ENCODE peak calls at places on chromosomes 7 and 10, in five cellular contexts. One of them, this sample, is unnamed.

GRCh38 chr7:46072722-46073121 is 151.7 kb upstream of the IGFBP3 start:
- DNase-seq in HepG2: no peak
- DNase-seq in endothelial cell of umbilical vein: no peak
- DNase-seq in GM12878: peak; percentile 13
- DNase-seq in A549: no peak
- DNase-seq in this sample: no peak

GRCh38 chr10:44725404-44725803 is 185.7 kb upstream of the TMEM72 start:
- DNase-seq in HepG2: no peak
- DNase-seq in endothelial cell of umbilical vein: no peak
- DNase-seq in GM12878: no peak
- DNase-seq in A549: no peak
- DNase-seq in this sample: peak; percentile 85

GRCh38 chr10:92291921-92292860 is 1.2 kb downstream of the MARCHF5 start:
- DNase-seq in HepG2: peak; percentile 28
- DNase-seq in endothelial cell of umbilical vein: peak; percentile 71
- DNase-seq in GM12878: peak; percentile 37
- DNase-seq in A549: peak; percentile 50
- DNase-seq in this sample: peak; percentile 79

GRCh38 chr10:114681542-114681941 is 23.5 kb upstream of the ABLIM1 start:
- DNase-seq in HepG2: no peak
- DNase-seq in endothelial cell of umbilical vein: peak; percentile 71
- DNase-seq in GM12878: no peak
- DNase-seq in A549: no peak
- DNase-seq in this sample: peak; percentile 12

GRCh38 chr7:140638311-140638791 is 2.3 kb downstream of the DENND2A start:
- DNase-seq in HepG2: no peak
- DNase-seq in endothelial cell of umbilical vein: no peak
- DNase-seq in GM12878: no peak
- DNase-seq in A549: peak; percentile 55
- DNase-seq in this sample: no peak

GRCh38 chr7:77393261-77393660 is 22.9 kb downstream of the GSAP start:
- DNase-seq in HepG2: no peak
- DNase-seq in endothelial cell of umbilical vein: no peak
- DNase-seq in GM12878: peak; percentile 85
- DNase-seq in A549: peak; percentile 38
- DNase-seq in this sample: no peak

GRCh38 chr7:40622830-40623507 is 488.2 kb downstream of the SUGCT start:
- DNase-seq in HepG2: peak; percentile 67
- DNase-seq in endothelial cell of umbilical vein: no peak
- DNase-seq in GM12878: no peak
- DNase-seq in A549: no peak
- DNase-seq in this sample: no peak

GRCh38 chr10:101244321-101245050 is 15.2 kb upstream of the LBX1 start:
- DNase-seq in HepG2: no peak
- DNase-seq in endothelial cell of umbilical vein: no peak
- DNase-seq in GM12878: no peak
- DNase-seq in A549: peak; percentile 72
- DNase-seq in this sample: peak; percentile 44

GRCh38 chr10:84613336-84614021 is 285.1 kb downstream of the CCSER2 start:
- DNase-seq in HepG2: peak; percentile 77
- DNase-seq in endothelial cell of umbilical vein: no peak
- DNase-seq in GM12878: no peak
- DNase-seq in A549: peak; percentile 80
- DNase-seq in this sample: peak; percentile 49

GRCh38 chr7:159306012-159306411 is 161.3 kb upstream of the VIPR2 start:
- DNase-seq in HepG2: no peak
- DNase-seq in endothelial cell of umbilical vein: no peak
- DNase-seq in GM12878: no peak
- DNase-seq in A549: no peak
- DNase-seq in this sample: no peak

GRCh38 chr10:132350946-132351345 is 19.0 kb downstream of the LRRC27 start:
- DNase-seq in HepG2: no peak
- DNase-seq in endothelial cell of umbilical vein: no peak
- DNase-seq in GM12878: no peak
- DNase-seq in A549: no peak
- DNase-seq in this sample: no peak

GRCh38 chr7:4650471-4651047 is 31.5 kb upstream of the FOXK1 start:
- DNase-seq in HepG2: peak; percentile 34
- DNase-seq in endothelial cell of umbilical vein: no peak
- DNase-seq in GM12878: no peak
- DNase-seq in A549: no peak
- DNase-seq in this sample: no peak

GRCh38 chr10:61992059-61992460 is 90.6 kb downstream of the ARID5B start:
- DNase-seq in HepG2: no peak
- DNase-seq in endothelial cell of umbilical vein: peak; percentile 26
- DNase-seq in GM12878: no peak
- DNase-seq in A549: no peak
- DNase-seq in this sample: no peak

GRCh38 chr10:4278161-4278560 is 493.2 kb upstream of the KLF6 start:
- DNase-seq in HepG2: no peak
- DNase-seq in endothelial cell of umbilical vein: no peak
- DNase-seq in GM12878: no peak
- DNase-seq in A549: no peak
- DNase-seq in this sample: no peak

GRCh38 chr10:100146875-100147665 is 38.8 kb downstream of the ERLIN1 start:
- DNase-seq in HepG2: no peak
- DNase-seq in endothelial cell of umbilical vein: no peak
- DNase-seq in GM12878: no peak
- DNase-seq in A549: no peak
- DNase-seq in this sample: peak; percentile 19

GRCh38 chr10:58457761-58458616 is 54.7 kb upstream of the BICC1 start:
- DNase-seq in HepG2: peak; percentile 92
- DNase-seq in endothelial cell of umbilical vein: no peak
- DNase-seq in GM12878: no peak
- DNase-seq in A549: no peak
- DNase-seq in this sample: no peak

GRCh38 chr7:90828601-90829000 is 232.5 kb downstream of the CDK14 start:
- DNase-seq in HepG2: no peak
- DNase-seq in endothelial cell of umbilical vein: no peak
- DNase-seq in GM12878: no peak
- DNase-seq in A549: no peak
- DNase-seq in this sample: peak; percentile 7
- TF ChIP-seq MYC in HepG2: no peak
- TF ChIP-seq MYC in endothelial cell of umbilical vein: no peak
- TF ChIP-seq MYC in GM12878: no peak
- TF ChIP-seq MYC in A549: no peak
- TF ChIP-seq MYC in this sample: no peak

GRCh38 chr7:73715648-73716317 is 3.7 kb downstream of the STX1A start:
- DNase-seq in HepG2: peak; percentile 90
- DNase-seq in endothelial cell of umbilical vein: peak; percentile 95
- DNase-seq in GM12878: no peak
- DNase-seq in A549: peak; percentile 98
- DNase-seq in this sample: peak; percentile 99
- TF ChIP-seq MYC in HepG2: peak; percentile 30
- TF ChIP-seq MYC in endothelial cell of umbilical vein: no peak
- TF ChIP-seq MYC in GM12878: no peak
- TF ChIP-seq MYC in A549: peak; percentile 80
- TF ChIP-seq MYC in this sample: peak; percentile 63

DNA sequence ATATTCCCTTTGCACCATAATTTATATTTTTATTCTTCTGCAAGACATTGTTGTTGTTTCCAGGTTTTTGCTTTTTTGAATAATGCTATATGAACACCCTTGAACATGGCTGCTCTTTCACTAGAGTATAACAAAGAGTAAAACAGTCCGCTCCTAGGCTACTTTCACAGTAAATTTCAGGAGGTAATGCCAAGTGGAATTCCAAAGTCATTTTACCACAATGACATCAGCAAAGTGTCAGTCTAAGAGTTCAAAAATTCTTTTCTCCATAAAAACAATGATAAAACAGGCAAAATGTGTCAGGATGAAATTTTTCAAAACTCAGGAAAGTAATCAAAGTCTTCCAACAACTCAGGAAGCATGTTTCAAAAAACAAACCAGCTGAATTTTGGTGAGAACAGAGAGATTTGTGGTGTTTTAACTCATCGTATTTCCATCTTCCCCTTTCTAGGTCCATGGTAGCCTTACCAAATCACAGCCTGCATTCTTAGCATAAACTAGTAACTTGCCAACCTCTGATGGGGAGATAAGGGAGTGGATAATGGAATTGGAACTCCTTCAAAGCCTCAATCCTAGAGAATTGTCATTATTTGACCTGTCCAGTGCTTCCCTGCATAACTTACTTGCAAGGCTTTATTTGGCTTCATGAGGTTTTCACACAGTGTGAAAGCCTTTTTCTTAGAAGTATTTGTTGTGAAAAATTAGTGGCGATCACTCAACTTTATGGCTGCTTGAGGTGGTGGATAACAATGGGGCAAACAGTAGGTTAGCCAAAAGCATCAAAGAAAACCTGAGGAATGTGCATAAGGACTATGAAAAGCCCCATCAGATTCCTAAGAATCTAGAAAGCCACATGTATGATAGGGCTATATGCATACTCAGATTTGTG is 302.7 kb downstream of the HDAC9 start:
- DNase-seq in HepG2: no peak
- DNase-seq in endothelial cell of umbilical vein: no peak
- DNase-seq in GM12878: no peak
- DNase-seq in A549: no peak
- DNase-seq in this sample: no peak
- TF ChIP-seq MYC in HepG2: no peak
- TF ChIP-seq MYC in endothelial cell of umbilical vein: no peak
- TF ChIP-seq MYC in GM12878: no peak
- TF ChIP-seq MYC in A549: no peak
- TF ChIP-seq MYC in this sample: no peak

DNA sequence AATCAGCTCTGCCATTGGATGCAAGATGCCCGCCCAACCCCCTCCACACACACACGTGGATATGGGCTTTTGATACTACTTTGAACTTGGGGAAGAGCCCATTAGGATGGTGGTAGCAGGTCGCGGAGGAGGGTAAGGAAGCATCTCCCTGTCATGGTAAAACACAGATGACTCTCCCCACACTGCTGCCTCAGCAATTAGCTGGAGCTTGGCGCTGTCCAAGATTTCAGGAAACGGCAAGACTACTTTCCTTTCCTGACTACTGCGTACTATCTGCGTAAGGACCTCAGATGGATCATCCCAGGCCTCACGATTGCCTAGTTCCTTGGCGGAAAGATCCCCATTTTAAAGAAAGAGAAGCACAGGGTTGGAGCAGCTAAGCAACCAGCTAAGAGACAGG is 134.3 kb downstream of the C10orf90 start:
- DNase-seq in HepG2: no peak
- DNase-seq in endothelial cell of umbilical vein: no peak
- DNase-seq in GM12878: no peak
- DNase-seq in A549: no peak
- DNase-seq in this sample: no peak
- TF ChIP-seq MYC in HepG2: no peak
- TF ChIP-seq MYC in endothelial cell of umbilical vein: no peak
- TF ChIP-seq MYC in GM12878: no peak
- TF ChIP-seq MYC in A549: no peak
- TF ChIP-seq MYC in this sample: no peak